ENCODE peak calls at places on chromosomes 5 and 9, in seven cellular contexts. B is heart left ventricle, C is breast epithelium, Z is heart right ventricle, S is tibial artery, H is right atrium auricular region, T is aorta. O is an unnamed sample. For H3K9me3, the result is how much of the 10 kb centered on the place peaks cover.

GRCh38 chr5:72608297-72608696 is 101.1 kb upstream of the ZNF366 start:
- DNase-seq in B (no peak), C (no peak), Z (peak), S (no peak), H (no peak), T (no peak), O (peak)

GRCh38 chr9:97752274-97752673 is 55.1 kb upstream of the XPA start:
- DNase-seq in B (no peak), C (no peak), Z (no peak), S (no peak), H (no peak), T (no peak), O (no peak)

GRCh38 chr9:21326526-21327139 is 8.6 kb downstream of the KLHL9 start:
- DNase-seq in B (no peak), C (no peak), Z (no peak), S (no peak), H (no peak), T (no peak), O (no peak)

GRCh38 chr9:2992427-2992826 is 148.5 kb upstream of the PUM3 start:
- DNase-seq in B (no peak), C (no peak), Z (no peak), S (no peak), H (no peak), T (no peak), O (no peak)

GRCh38 chr5:54547711-54548250 is 30.2 kb downstream of the SNX18 start:
- DNase-seq in B (peak), C (no peak), Z (peak), S (peak), H (peak), T (peak), O (peak)

GRCh38 chr5:154834045-154834444 is 16.4 kb downstream of the FAXDC2 start:
- DNase-seq in B (no peak), C (no peak), Z (no peak), S (no peak), H (no peak), T (no peak), O (no peak)

GRCh38 chr9:134386951-134387831 is 60.9 kb downstream of the RXRA start:
- DNase-seq in B (peak), C (peak), Z (peak), S (peak), H (no peak), T (no peak), O (no peak)

GRCh38 chr5:69206528-69207190 is 17.3 kb downstream of the CENPH start:
- DNase-seq in B (no peak), C (no peak), Z (no peak), S (no peak), H (no peak), T (no peak), O (no peak)

GRCh38 chr9:119968837-119969707 is 599.8 kb upstream of the BRINP1 start:
- DNase-seq in B (peak), C (peak), Z (peak), S (peak), H (peak), T (peak), O (peak)

GRCh38 chr9:23644326-23644725 is 181.7 kb downstream of the ELAVL2 start:
- DNase-seq in B (no peak), C (no peak), Z (no peak), S (no peak), H (no peak), T (no peak), O (no peak)

GRCh38 chr9:84970432-84970831 is 300.9 kb downstream of the NTRK2 start:
- DNase-seq in B (no peak), C (no peak), Z (no peak), S (no peak), H (no peak), T (no peak), O (no peak)

GRCh38 chr9:108478871-108479332 is 376.9 kb downstream of the ACTL7B start:
- DNase-seq in B (no peak), C (no peak), Z (no peak), S (no peak), H (no peak), T (no peak), O (no peak)

GRCh38 chr5:162324356-162324755 is 256.8 kb downstream of the GABRG2 start:
- DNase-seq in B (no peak), C (no peak), Z (no peak), S (no peak), H (no peak), T (no peak), O (no peak)

GRCh38 chr5:135382131-135382530 is 16.9 kb downstream of the MACROH2A1 start:
- DNase-seq in B (no peak), C (no peak), Z (no peak), S (no peak), H (no peak), T (no peak), O (no peak)

GRCh38 chr9:15249042-15249818 is 57.8 kb downstream of the TTC39B start:
- DNase-seq in B (no peak), C (no peak), Z (peak), S (no peak), H (no peak), T (no peak), O (no peak)

GRCh38 chr5:128736567-128736966 is 198.5 kb upstream of the FBN2 start:
- DNase-seq in B (peak), C (no peak), Z (no peak), S (no peak), H (no peak), T (no peak), O (peak)

GRCh38 chr5:152542741-152543140 is 137.7 kb upstream of the NMUR2 start:
- DNase-seq in B (no peak), C (no peak), Z (no peak), S (no peak), H (no peak), T (no peak), O (no peak)

DNA sequence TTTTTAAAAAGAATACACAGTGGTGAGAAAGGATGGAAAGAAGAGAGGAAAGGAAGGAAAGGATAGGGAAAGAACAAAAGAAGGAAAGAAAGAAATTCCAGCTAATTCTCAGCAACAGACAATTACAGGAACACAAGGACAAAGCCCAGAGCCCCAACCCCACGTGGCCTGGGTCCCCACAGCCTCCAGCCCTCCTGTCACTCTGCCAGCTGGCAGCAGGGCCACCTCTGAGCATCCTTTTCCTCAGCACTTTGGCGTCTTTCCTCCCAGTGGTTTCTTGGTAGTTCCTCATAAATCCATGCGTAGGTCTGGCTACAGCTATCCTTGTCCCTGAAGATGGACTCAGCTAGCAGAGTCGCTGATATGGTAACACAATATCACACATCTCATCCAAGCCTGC is 28.3 kb downstream of the ADAMTS2 start:
- DNase-seq in B (peak), C (no peak), Z (no peak), S (no peak), H (no peak), T (no peak), O (no peak)
- H3K9me3 ChIP-seq in B (under half), C (under half), Z (under half), S (under half), H (under half), T (under half), O (under half)

DNA sequence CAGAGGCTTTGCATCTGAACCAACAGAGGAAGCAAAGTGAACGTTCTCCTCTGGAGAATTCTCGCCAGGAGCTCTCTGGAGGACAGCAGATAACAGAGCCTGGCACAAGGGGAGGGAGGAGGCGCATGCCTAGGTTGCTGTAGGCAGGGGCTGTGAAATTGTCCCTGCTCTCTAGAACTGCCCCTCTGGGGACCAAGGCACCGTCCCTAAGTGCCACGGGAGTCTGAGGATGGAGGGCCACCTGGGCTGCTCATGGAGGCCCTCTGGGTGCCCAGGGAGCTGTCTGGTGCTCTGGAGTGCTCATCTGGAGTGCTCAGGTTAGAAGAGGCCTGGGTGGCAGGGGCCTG is 77.6 kb downstream of the CACNA1B start:
- DNase-seq in B (no peak), C (no peak), Z (no peak), S (no peak), H (no peak), T (no peak), O (no peak)
- H3K9me3 ChIP-seq in B (under half), C (under half), Z (under half), S (under half), H (under half), T (under half), O (under half)

GRCh38 chr5:2960309-2960708 is 208.8 kb upstream of the IRX2 start:
- DNase-seq in B (no peak), C (no peak), Z (no peak), S (no peak), H (no peak), T (no peak), O (no peak)

DNA sequence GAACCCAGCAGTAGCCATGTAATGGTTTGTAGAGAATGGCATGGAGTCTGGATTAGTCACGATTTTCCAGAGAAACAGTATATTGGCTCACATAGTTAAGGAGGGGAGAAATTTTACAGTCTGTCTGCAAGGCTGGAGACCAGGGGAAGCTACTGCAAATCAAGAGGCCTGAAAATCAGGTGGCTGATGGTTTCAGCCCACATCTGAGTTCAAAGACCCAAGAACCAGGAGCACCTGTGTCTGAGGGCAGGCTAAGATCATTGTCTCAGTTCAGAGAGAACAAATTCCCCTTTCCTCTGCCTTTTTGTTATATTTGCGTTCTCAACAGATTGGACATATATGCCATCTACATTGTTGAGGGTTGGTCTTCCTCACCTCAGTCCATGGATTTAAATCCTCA is 207.5 kb upstream of the IRX2 start:
- DNase-seq in B (no peak), C (no peak), Z (no peak), S (no peak), H (no peak), T (no peak), O (no peak)
- H3K9me3 ChIP-seq in B (under half), C (under half), Z (under half), S (under half), H (under half), T (under half), O (under half)

GRCh38 chr5:10018211-10018610 is 231.5 kb downstream of the ATPSCKMT start:
- DNase-seq in B (no peak), C (no peak), Z (no peak), S (no peak), H (no peak), T (no peak), O (no peak)
- H3K9me3 ChIP-seq in B (under half), C (under half), Z (under half), S (under half), H (under half), T (under half), O (under half)